ENCODE peak calls at places on chromosome 1, in four cellular contexts. N is uterus, F is substantia nigra, J is OCI-LY7. I is an unnamed sample.

GRCh38 chr1:68321084-68321685 is 88.9 kb upstream of the WLS start:
- DNase-seq in F (peak; percentile 42), J (peak; percentile 4), N (peak; percentile 47), I (peak; percentile 24)

GRCh38 chr1:198056255-198056654 is 100.5 kb upstream of the NEK7 start:
- DNase-seq in F (no peak), J (peak; percentile 14), N (no peak), I (no peak)

GRCh38 chr1:118158918-118159317 is 26.1 kb downstream of the SPAG17 start:
- DNase-seq in F (no peak), J (no peak), N (no peak), I (no peak)

GRCh38 chr1:175861641-175862367 is 118.4 kb upstream of the TNR start:
- DNase-seq in F (no peak), J (no peak), N (no peak), I (no peak)

GRCh38 chr1:1671365-1672119 is 12.7 kb upstream of the CDK11B start:
- DNase-seq in F (no peak), N (no peak), J (no peak), I (no peak)

GRCh38 chr1:162541619-162542141 is 19.8 kb upstream of the UAP1 start:
- DNase-seq in J (no peak), F (no peak), N (peak; percentile 83), I (no peak)

GRCh38 chr1:54850737-54851136 is 36.3 kb downstream of the DHCR24 start:
- DNase-seq in N (no peak), F (no peak), J (no peak), I (no peak)

GRCh38 chr1:225886159-225887029 is 2.6 kb downstream of the LEFTY1 start:
- DNase-seq in F (no peak), J (no peak), N (no peak), I (no peak)

GRCh38 chr1:181260994-181261393 is 172.5 kb downstream of the IER5 start:
- DNase-seq in F (no peak), J (no peak), N (no peak), I (no peak)

GRCh38 chr1:194296201-194296600 is 1109.8 kb upstream of the B3GALT2 start:
- DNase-seq in J (no peak), F (no peak), N (no peak), I (no peak)

GRCh38 chr1:221291113-221291512 is 411.9 kb downstream of the HLX start:
- DNase-seq in J (no peak), F (no peak), N (no peak), I (no peak)

GRCh38 chr1:204545202-204545601 is 29.0 kb downstream of the MDM4 start:
- DNase-seq in F (no peak), J (no peak), N (no peak), I (no peak)

GRCh38 chr1:93140106-93140505 is 40.1 kb downstream of the TMED5 start:
- DNase-seq in F (no peak), J (no peak), N (no peak), I (no peak)

GRCh38 chr1:53678948-53679825 is 59.8 kb downstream of the GLIS1 start:
- DNase-seq in F (no peak), J (no peak), N (no peak), I (no peak)
- H3K27ac ChIP-seq in F (no peak overlapping the region), J (no peak overlapping the region), N (no peak overlapping the region), I (no peak overlapping the region)

DNA sequence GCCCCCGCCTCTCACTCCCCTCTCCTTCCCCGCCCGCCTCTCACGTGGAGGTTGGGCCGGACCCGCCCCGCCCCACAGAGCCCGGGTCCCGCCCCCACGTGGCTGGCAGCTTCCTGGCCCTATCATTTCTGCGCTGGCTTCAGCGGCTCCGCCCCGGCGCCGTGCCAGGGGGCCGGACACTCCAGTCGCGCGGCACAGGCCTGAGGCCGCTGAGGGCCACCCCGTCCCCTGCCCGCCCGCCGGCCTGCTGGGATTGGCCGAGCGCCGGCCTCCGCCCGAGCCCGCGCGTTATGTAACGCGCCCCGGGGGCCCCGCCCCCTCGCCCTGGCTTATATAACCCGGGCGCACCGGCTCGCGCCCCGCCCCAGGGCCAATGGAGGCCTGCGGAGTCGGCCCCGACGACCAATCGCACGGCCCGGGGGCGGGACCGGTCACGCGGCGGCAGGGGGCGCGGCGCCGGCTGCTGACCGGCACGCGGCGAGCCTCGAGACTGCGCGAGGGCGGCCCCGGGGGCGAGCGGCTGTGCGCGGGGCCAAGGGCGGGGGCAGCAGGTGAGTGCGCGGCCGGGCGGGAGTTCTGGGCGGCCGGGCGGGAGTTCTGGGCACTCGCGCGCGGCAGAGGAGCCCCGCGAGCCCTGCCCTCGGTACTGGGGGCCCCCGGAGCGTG is at the start of gene PER3:
- DNase-seq in F (peak; percentile 99), J (peak; percentile 89), N (peak; percentile 96), I (peak; percentile 97)
- H3K27ac ChIP-seq in F (peak within 1 kb of the TSS; percentile 82), J (peak within 1 kb of the TSS; percentile 38), N (peak within 1 kb of the TSS; percentile 97), I (peak within 1 kb of the TSS; percentile 94)

GRCh38 chr1:75655931-75656330 is 45.0 kb upstream of the SLC44A5 start:
- DNase-seq in J (no peak), N (no peak), F (no peak), I (no peak)
- H3K27ac ChIP-seq in J (no peak overlapping the region), N (no peak overlapping the region), F (no peak overlapping the region), I (no peak overlapping the region)

GRCh38 chr1:242184955-242185354 is 186.1 kb upstream of the MAP1LC3C start:
- DNase-seq in N (no peak), F (no peak), J (no peak), I (no peak)
- H3K27ac ChIP-seq in N (no peak overlapping the region), F (peak overlapping the region; percentile 95), J (no peak overlapping the region), I (peak overlapping the region; percentile 68)

GRCh38 chr1:25360596-25361581 is 22.8 kb downstream of the TMEM50A start:
- DNase-seq in F (no peak), J (no peak), N (no peak), I (no peak)
- H3K27ac ChIP-seq in F (no peak overlapping the region), J (no peak overlapping the region), N (peak overlapping the region; percentile 66), I (no peak overlapping the region)

DNA sequence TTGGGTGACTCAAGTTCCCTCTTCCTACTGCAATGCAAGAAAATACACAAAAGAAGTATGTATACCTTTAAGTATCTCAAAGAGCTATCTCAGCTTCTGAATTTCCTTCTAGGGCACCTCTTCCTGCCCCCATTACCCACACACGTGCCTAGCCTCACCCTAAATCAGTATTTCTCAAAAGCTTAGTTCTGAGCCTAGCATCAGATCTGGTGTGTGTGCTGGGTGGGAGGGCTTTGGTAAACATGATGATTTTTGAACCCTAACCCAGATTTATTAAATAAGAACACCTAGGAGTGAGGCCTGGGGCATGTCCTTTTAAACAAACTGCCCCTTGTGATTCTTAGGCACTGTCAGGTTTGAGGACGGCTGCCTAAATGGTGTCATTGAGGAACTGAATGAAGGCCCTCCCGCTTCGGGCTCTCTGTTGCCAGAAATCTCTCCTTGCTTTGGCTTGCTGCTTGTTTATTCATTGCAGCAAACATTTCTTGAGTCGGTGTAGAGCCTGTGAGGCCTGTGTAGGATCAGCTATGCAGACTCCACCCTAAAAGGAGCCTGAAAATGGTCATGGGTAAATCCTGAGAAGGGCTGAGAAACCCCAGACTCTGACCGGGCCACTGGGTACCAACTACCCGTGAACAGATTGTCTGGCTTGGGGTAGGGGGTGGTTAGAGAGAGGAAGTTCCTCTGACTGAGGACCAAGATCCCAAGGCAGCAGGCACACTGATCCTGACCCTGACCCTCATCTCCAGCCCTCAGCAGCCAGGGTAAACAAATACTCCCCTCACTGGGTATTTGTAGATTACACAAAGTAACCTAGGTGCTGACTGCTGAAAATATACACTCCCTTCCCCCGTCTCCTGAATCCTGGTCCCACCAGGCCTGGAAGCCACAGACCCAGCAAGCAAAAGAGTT is 3.0 kb downstream of the IL6R start:
- DNase-seq in N (peak; percentile 44), F (no peak), J (peak; percentile 18), I (no peak)
- H3K27ac ChIP-seq in N (peak overlapping the region; percentile 96), F (peak overlapping the region; percentile 63), J (peak overlapping the region; percentile 24), I (peak overlapping the region; percentile 93)

GRCh38 chr1:12620931-12621330 is 2.9 kb upstream of the DHRS3 start:
- DNase-seq in F (no peak), N (no peak), J (no peak), I (no peak)
- H3K27ac ChIP-seq in F (no peak overlapping the region), N (peak overlapping the region; percentile 2), J (no peak overlapping the region), I (no peak overlapping the region)

GRCh38 chr1:89821322-89822108 is 683 bp downstream of the LRRC8D start:
- DNase-seq in F (peak; percentile 51), J (peak; percentile 93), N (no peak), I (no peak)
- H3K27ac ChIP-seq in F (peak overlapping the region; percentile 94), J (peak overlapping the region; percentile 89), N (peak overlapping the region; percentile 55), I (peak overlapping the region; percentile 86)

GRCh38 chr1:30675289-30675688 is 48.1 kb downstream of the MATN1 start:
- DNase-seq in J (no peak), N (no peak), F (no peak), I (no peak)
- H3K27ac ChIP-seq in J (no peak overlapping the region), N (peak overlapping the region; percentile 84), F (no peak overlapping the region), I (no peak overlapping the region)

GRCh38 chr1:63980706-63981407 is 207.0 kb downstream of the ROR1 start:
- DNase-seq in N (no peak), F (no peak), J (no peak), I (no peak)

GRCh38 chr1:63975447-63975846 is 201.6 kb downstream of the ROR1 start:
- DNase-seq in J (no peak), N (no peak), F (no peak), I (no peak)

GRCh38 chr1:63971557-63971956 is 197.7 kb downstream of the ROR1 start:
- DNase-seq in N (no peak), F (no peak), J (no peak), I (no peak)

GRCh38 chr1:63973005-63973419 is 199.2 kb downstream of the ROR1 start:
- DNase-seq in J (no peak), N (no peak), F (no peak), I (no peak)

DNA sequence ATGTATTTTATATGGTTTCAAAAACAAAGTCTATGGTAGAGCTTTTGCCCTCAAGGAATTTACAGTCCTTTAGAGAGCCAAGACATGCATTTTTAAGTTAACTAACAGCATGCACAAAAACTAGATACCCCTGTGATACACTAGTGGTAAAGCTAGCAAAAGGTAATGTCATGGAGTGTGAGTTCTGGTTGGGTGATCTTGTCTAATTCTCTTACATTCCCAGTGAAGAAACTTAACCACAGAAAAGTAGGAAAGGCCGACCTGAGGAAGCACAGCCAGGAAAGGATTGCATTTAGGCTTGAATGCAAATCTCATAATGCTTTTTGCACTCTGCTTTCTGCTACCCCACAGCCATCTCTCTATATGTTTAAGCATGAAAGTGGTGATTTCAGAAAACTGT is 202.2 kb downstream of the ROR1 start:
- DNase-seq in J (no peak), F (no peak), N (no peak), I (no peak)
- H3K27ac ChIP-seq in J (no peak overlapping the region), F (no peak overlapping the region), N (no peak overlapping the region), I (no peak overlapping the region)